ENCODE peak calls at places on chromosomes 6 and 20, in nine cellular contexts. O is breast epithelium, B is omental fat pad, X is fibroblast of villous mesenchyme, P is bronchial epithelial cell, G is GM20000, W is foreskin fibroblast, J is fibroblast of pulmonary artery, Z is fibroblast of lung. E is an unnamed sample.

GRCh38 chr20:17882065-17882833 is 86.3 kb downstream of the SNX5 start:
- DNase-seq in O (no peak), P (no peak), J (no peak), G (no peak), B (no peak), X (no peak), Z (no peak), W (no peak), E (no peak)

GRCh38 chr6:43954311-43955131 is 172.7 kb downstream of the MRPL14 start:
- DNase-seq in G (no peak), P (no peak), O (no peak), X (no peak), W (no peak), J (no peak), B (no peak), Z (no peak), E (no peak)

GRCh38 chr20:36460648-36461599 is 80.4 kb upstream of the MYL9 start:
- DNase-seq in G (peak; percentile 97), Z (peak; percentile 91), P (peak; percentile 77), O (peak; percentile 93), W (peak; percentile 91), X (peak; percentile 92), B (peak; percentile 78), J (peak; percentile 91), E (peak; percentile 92)

GRCh38 chr6:108653864-108654402 is 93.2 kb downstream of the FOXO3 start:
- DNase-seq in X (peak; percentile 71), G (no peak), B (no peak), J (peak; percentile 78), O (no peak), P (peak; percentile 45), W (peak; percentile 21), Z (peak; percentile 60), E (peak; percentile 12)

GRCh38 chr6:149646599-149646998 is 1.9 kb downstream of the KATNA1 start:
- DNase-seq in G (no peak), B (no peak), O (no peak), Z (no peak), W (no peak), J (no peak), P (no peak), X (no peak), E (no peak)

GRCh38 chr20:23820493-23820892 is 6.0 kb downstream of the CST2 start:
- DNase-seq in W (peak; percentile 67), O (no peak), X (peak; percentile 64), Z (peak; percentile 37), J (peak; percentile 6), B (no peak), G (no peak), P (no peak), E (no peak)

GRCh38 chr6:125598422-125598821 is 151.0 kb upstream of the HEY2 start:
- DNase-seq in O (no peak), W (peak; percentile 29), B (no peak), Z (peak; percentile 69), J (peak; percentile 85), P (peak; percentile 97), X (peak; percentile 75), G (no peak), E (no peak)

GRCh38 chr20:63574156-63574828 is at the start of gene HELZ2:
- DNase-seq in X (peak; percentile 67), Z (peak; percentile 47), B (no peak), G (peak; percentile 94), P (peak; percentile 20), W (peak; percentile 48), J (peak; percentile 50), O (peak; percentile 76), E (peak; percentile 77)

GRCh38 chr6:12593720-12594540 is 122.6 kb upstream of the PHACTR1 start:
- DNase-seq in W (no peak), X (no peak), G (no peak), O (no peak), Z (no peak), B (no peak), P (no peak), J (no peak), E (no peak)

GRCh38 chr20:50932881-50933280 is 1.6 kb upstream of the ADNP start:
- DNase-seq in G (no peak), Z (no peak), O (no peak), B (no peak), J (no peak), W (no peak), P (no peak), X (no peak), E (no peak)

GRCh38 chr20:22579711-22580697 is 4.4 kb downstream of the FOXA2 start:
- DNase-seq in G (no peak), X (no peak), Z (no peak), W (no peak), B (no peak), O (no peak), J (no peak), P (no peak), E (no peak)

GRCh38 chr20:57480444-57481152 is 44.3 kb downstream of the CTCFL start:
- DNase-seq in B (no peak), J (no peak), W (no peak), O (peak; percentile 17), Z (no peak), X (no peak), G (peak; percentile 78), P (no peak), E (peak; percentile 51)

GRCh38 chr6:2037230-2037926 is 208.0 kb downstream of the GMDS start:
- DNase-seq in J (peak; percentile 32), B (no peak), P (peak; percentile 39), Z (peak; percentile 61), G (no peak), O (no peak), W (no peak), X (no peak), E (no peak)

GRCh38 chr20:62766716-62767115 is 29.6 kb upstream of the MRGBP start:
- DNase-seq in W (no peak), J (peak; percentile 7), P (peak; percentile 20), Z (no peak), O (no peak), X (no peak), B (no peak), G (no peak), E (no peak)

GRCh38 chr6:47144306-47144705 is 102.2 kb upstream of the ADGRF1 start:
- DNase-seq in G (no peak), O (no peak), P (no peak), W (peak; percentile 71), X (peak; percentile 95), Z (peak; percentile 90), B (no peak), J (peak; percentile 99), E (no peak)

GRCh38 chr20:32875673-32876072 is 16.9 kb downstream of the EFCAB8 start:
- DNase-seq in O (no peak), B (no peak), G (no peak), Z (no peak), W (no peak), P (no peak), X (no peak), J (no peak), E (no peak)

GRCh38 chr20:32870489-32870888 is 11.8 kb downstream of the EFCAB8 start:
- DNase-seq in B (no peak), W (no peak), O (no peak), Z (no peak), G (no peak), X (no peak), J (no peak), P (no peak), E (no peak)

GRCh38 chr20:32872266-32872665 is 13.5 kb downstream of the EFCAB8 start:
- DNase-seq in Z (no peak), G (no peak), W (no peak), J (no peak), O (no peak), X (no peak), P (no peak), B (no peak), E (no peak)

GRCh38 chr20:32871622-32872160 is 13.0 kb downstream of the EFCAB8 start:
- DNase-seq in O (no peak), W (no peak), G (no peak), X (no peak), Z (no peak), B (no peak), J (no peak), P (no peak), E (no peak)

DNA sequence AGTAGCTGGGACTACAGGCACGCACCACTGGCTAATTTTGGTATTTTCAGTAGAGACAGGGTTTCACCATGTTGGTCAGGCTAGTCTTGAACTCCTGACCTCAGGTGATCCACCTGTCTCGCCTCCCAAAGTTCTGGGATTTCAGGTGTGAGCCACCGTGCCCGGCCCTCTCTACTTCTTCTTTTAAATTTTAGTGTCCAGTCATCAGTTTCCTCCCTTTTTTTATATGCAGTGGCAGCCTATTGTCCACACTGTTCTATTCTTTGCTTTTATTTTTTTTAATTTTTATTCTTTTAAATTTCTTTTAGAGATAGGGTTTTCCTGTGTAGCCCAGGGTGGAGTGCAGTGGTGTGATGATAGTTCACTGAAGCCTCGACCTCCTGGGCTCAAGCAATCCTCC is 12.3 kb downstream of the EFCAB8 start:
- DNase-seq in J (no peak), B (no peak), W (no peak), Z (no peak), P (no peak), G (no peak), O (no peak), X (no peak), E (no peak)
- TF ChIP-seq CTCF in J (no peak), B (no peak), W (no peak), Z (no peak), P (no peak), G (no peak), O (no peak), X (no peak), E (no peak)

GRCh38 chr6:128531696-128532095 is 11.3 kb upstream of the PTPRK start:
- DNase-seq in J (no peak), B (no peak), W (no peak), Z (no peak), O (no peak), X (no peak), G (no peak), P (no peak), E (no peak)
- TF ChIP-seq CTCF in J (no peak), B (no peak), W (no peak), Z (no peak), O (no peak), X (no peak), G (no peak), P (no peak), E (no peak)

GRCh38 chr20:44198872-44199271 is 11.7 kb downstream of the OSER1 start:
- DNase-seq in G (no peak), X (no peak), W (no peak), P (no peak), O (no peak), Z (no peak), J (no peak), B (no peak), E (peak; percentile 71)
- TF ChIP-seq CTCF in G (no peak), X (no peak), W (no peak), P (no peak), O (no peak), Z (no peak), J (no peak), B (no peak), E (no peak)

DNA sequence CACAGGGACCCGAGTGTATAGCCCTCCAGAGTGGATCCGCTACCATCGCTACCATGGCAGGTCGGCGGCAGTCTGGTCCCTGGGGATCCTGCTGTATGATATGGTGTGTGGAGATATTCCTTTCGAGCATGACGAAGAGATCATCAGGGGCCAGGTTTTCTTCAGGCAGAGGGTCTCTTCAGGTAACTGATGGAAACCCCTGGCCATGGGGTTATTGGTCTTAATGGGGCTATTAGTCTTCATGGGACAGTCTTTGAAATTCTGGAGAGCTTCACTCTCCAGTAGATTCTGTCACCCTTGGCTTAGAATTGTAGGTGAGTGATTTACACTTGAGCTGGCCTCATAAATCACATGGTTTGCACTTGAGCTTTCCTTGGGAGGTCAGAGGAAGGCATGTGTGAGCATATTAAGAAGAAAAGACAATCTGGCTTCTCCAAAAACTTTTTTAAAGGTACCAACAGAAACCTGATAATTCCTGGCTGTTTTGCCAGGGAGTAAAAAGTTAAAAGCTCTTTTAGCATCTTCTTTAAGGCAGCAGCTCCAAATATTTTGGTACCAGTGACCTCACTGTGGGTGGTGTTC is 3.1 kb downstream of the PIM1 start:
- DNase-seq in J (peak; percentile 7), B (no peak), O (no peak), P (no peak), X (no peak), W (no peak), Z (no peak), G (no peak), E (no peak)
- TF ChIP-seq CTCF in J (no peak), B (no peak), O (no peak), P (no peak), X (no peak), W (no peak), Z (no peak), G (no peak), E (no peak)

E was measured in activated CD8-positive, alpha-beta T cell treated with anti-CD3 and anti-CD28 coated beads for 36 hours.